ENCODE peak calls at places on chromosome 14, in four cellular contexts. W is tibial nerve, Z is GM12865, C is right lobe of liver. P is an unnamed sample.

GRCh38 chr14:85533821-85534271 is 3.9 kb downstream of the FLRT2 start:
- DNase-seq in W (no peak), Z (no peak), C (no peak), P (peak; percentile 16)

GRCh38 chr14:32675433-32675832 is 263.2 kb upstream of the NPAS3 start:
- DNase-seq in W (no peak), Z (no peak), C (no peak), P (no peak)

GRCh38 chr14:50882932-50883826 is 11.3 kb downstream of the ABHD12B start:
- DNase-seq in W (no peak), Z (no peak), C (no peak), P (no peak)

GRCh38 chr14:55454264-55455151 is 14.1 kb upstream of the TBPL2 start:
- DNase-seq in W (peak; percentile 44), Z (peak; percentile 49), C (no peak), P (peak; percentile 85)

GRCh38 chr14:33876274-33876673 is 74.6 kb downstream of the EGLN3 start:
- DNase-seq in W (no peak), Z (no peak), C (no peak), P (no peak)

GRCh38 chr14:87999282-87999681 is 5.7 kb upstream of the GPR65 start:
- DNase-seq in W (no peak), Z (no peak), C (no peak), P (no peak)

GRCh38 chr14:66401447-66402095 is 84.6 kb upstream of the CCDC196 start:
- DNase-seq in W (no peak), Z (peak; percentile 8), C (no peak), P (peak; percentile 3)

GRCh38 chr14:34983148-34983760 is 462 bp downstream of the SRP54 start:
- DNase-seq in W (peak; percentile 5), Z (no peak), C (no peak), P (no peak)

GRCh38 chr14:55535521-55536207 is 44.3 kb upstream of the KTN1 start:
- DNase-seq in W (no peak), Z (no peak), C (no peak), P (peak; percentile 15)

GRCh38 chr14:97956944-97957343 is 1159.8 kb downstream of the VRK1 start:
- DNase-seq in W (no peak), Z (no peak), C (no peak), P (no peak)

GRCh38 chr14:53452005-53452678 is 299.0 kb upstream of the DDHD1 start:
- DNase-seq in W (no peak), Z (no peak), C (no peak), P (no peak)

GRCh38 chr14:59739794-59740193 is 130.8 kb downstream of the RTN1 start:
- DNase-seq in W (peak; percentile 24), Z (no peak), C (peak; percentile 64), P (no peak)

GRCh38 chr14:80498533-80498932 is 287.2 kb upstream of the DIO2 start:
- DNase-seq in W (no peak), Z (no peak), C (no peak), P (no peak)

GRCh38 chr14:100859781-100860180 is 33.9 kb downstream of the MEG3 start:
- DNase-seq in W (no peak), Z (no peak), C (peak; percentile 32), P (no peak)

GRCh38 chr14:84087986-84088531 is 1441.9 kb upstream of the FLRT2 start:
- DNase-seq in W (no peak), Z (no peak), C (no peak), P (peak; percentile 83)

GRCh38 chr14:70907996-70908917 is 998 bp downstream of the PCNX1 start:
- DNase-seq in W (peak; percentile 33), Z (peak; percentile 60), C (peak; percentile 80), P (peak; percentile 62)

GRCh38 chr14:96126339-96126770 is 78.3 kb upstream of the BDKRB2 start:
- DNase-seq in W (no peak), Z (peak; percentile 50), C (no peak), P (no peak)

GRCh38 chr14:60170948-60171347 is 5.8 kb upstream of the DHRS7 start:
- DNase-seq in W (no peak), Z (no peak), C (no peak), P (no peak)

GRCh38 chr14:92460916-92461579 is 52.5 kb upstream of the RIN3 start:
- DNase-seq in W (no peak), Z (peak; percentile 85), C (no peak), P (peak; percentile 65)

GRCh38 chr14:92463141-92463540 is 50.4 kb upstream of the RIN3 start:
- DNase-seq in W (no peak), Z (no peak), C (no peak), P (no peak)

GRCh38 chr14:92461891-92462290 is 51.7 kb upstream of the RIN3 start:
- DNase-seq in W (no peak), Z (no peak), C (no peak), P (no peak)

GRCh38 chr14:92464156-92464555 is 49.4 kb upstream of the RIN3 start:
- DNase-seq in W (no peak), Z (no peak), C (no peak), P (no peak)

GRCh38 chr14:92462568-92462967 is 51.0 kb upstream of the RIN3 start:
- DNase-seq in W (no peak), Z (no peak), C (no peak), P (no peak)
- TF ChIP-seq CTCF in W (no peak), Z (no peak), C (no peak), P (no peak)

GRCh38 chr14:99576761-99577705 is 27.0 kb downstream of the CCDC85C start:
- DNase-seq in W (no peak), Z (no peak), C (no peak), P (no peak)

GRCh38 chr14:99574099-99574880 is 29.7 kb downstream of the CCDC85C start:
- DNase-seq in W (no peak), Z (no peak), C (peak; percentile 79), P (peak; percentile 56)

GRCh38 chr14:99576304-99576703 is 27.7 kb downstream of the CCDC85C start:
- DNase-seq in W (no peak), Z (no peak), C (no peak), P (no peak)

GRCh38 chr14:99573436-99574098 is 30.4 kb downstream of the CCDC85C start:
- DNase-seq in W (no peak), Z (no peak), C (no peak), P (no peak)

DNA sequence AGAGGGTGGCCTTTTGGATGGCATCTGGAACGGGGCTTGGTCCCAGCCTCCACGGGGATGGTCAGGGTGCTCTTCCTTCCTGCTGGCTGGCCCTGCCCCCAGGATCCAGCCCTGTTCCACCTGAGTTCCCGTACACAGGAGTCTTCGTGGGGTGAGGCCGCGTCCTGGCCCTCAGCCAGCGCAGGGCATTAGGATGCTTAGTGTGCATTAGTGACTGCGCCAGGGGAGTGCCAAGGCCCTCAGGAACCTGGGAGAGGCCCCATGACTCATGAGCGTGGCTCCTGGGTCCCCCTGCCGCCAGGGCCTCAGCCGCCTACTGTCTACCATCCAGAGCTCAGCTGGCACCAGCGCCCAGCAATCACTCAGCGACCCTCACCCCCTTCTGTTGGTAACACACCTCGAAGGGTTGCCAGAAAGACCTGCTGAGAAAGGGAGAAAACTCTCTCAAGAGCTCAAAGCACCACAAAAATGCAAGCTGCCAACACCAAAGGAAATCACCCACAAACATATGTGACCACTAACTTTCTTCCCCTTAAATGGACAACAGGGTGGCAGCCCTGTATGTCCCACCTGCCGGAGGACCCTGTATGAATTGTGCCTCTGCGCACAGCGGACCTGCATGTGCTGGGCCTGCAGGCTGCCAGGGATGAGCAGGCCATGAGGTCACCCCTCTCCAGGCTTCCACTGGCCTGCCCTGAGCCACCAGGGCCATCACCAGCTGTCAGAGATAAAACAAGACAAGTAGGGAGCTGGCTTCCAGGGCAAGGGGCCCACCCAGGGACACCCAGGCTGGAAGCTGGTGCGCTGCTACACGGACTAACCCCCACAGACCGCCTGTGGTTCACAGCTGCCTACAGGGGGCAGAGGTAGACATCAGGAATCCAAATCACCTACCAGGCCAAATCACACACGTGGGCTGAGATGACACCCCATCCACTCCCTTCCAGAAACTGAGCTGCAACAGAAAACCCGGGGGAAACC is 28.7 kb downstream of the CCDC85C start:
- DNase-seq in W (no peak), Z (no peak), C (no peak), P (no peak)
- TF ChIP-seq CTCF in W (no peak), Z (no peak), C (no peak), P (peak; percentile 26)

GRCh38 chr14:102580552-102581110 is 11.8 kb upstream of the RCOR1 start:
- DNase-seq in W (no peak), Z (no peak), C (no peak), P (no peak)
- TF ChIP-seq CTCF in W (no peak), Z (no peak), C (no peak), P (no peak)

DNA sequence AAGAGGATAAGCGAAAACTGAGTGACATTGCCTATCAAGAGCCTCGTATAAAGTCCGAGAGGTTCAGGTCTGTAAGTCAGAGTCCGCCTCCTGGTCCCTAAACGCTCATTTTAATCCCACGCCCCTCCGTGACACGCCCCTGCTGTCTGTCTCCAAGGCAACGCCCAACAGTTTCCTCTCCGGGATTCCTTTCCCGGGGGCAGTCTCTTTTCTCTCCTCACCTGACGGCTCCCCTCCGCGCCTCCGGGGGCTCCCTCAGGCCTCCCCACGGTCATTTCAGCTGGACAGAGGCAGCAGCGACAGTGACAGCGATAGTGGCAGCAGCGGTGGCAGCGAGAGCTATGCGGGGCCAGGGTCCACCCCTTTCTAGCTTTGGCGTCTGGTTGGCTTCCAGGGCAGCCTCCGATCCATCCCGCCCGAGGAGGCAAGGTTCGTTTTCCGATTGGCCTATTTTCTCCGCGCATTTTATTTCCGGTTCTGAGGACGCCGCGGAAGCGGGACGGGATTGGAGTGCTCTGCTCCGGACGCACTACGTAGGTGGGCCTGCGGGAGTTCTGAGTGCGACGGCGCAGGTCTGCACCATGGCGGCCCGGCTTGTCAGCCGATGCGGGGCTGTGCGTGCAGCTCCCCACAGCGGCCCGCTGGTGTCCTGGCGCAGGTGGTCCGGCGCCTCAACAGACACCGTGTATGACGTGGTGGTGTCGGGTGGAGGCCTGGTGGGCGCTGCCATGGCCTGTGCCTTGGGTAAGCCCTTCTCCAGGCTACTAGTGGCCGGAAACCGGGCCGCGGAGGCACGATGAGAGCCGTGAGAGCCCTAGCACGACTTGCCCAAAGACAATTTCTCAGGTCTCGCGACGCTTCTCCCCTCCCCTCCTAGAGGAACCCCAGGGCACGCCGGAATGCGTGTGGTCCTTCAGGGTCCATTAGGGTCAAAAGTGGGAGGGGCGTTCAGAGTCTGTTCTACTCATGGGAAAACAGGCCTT is at the start of the genes COQ6 and FAM161B:
- DNase-seq in W (peak; percentile 89), Z (peak; percentile 97), C (peak; percentile 95), P (peak; percentile 96)
- TF ChIP-seq CTCF in W (no peak), Z (peak; percentile 27), C (no peak), P (no peak)

P was measured in astrocyte of the spinal cord.